ENCODE peak calls at places on chromosomes 2 and 18, in seven cellular contexts. One of them, this sample, is unnamed.

GRCh38 chr2:25000503-25001328 is 29.0 kb upstream of the DNAJC27 start:
- DNase-seq in tibial nerve: no peak
- DNase-seq in thoracic aorta: no peak
- DNase-seq in coronary artery: no peak
- DNase-seq in fibroblast of pulmonary artery: peak; percentile 40
- DNase-seq in PC-3: no peak
- DNase-seq in A549: no peak
- DNase-seq in this sample: peak; percentile 40

GRCh38 chr2:162113771-162114168 is 38.3 kb downstream of the GCG start:
- DNase-seq in PC-3: no peak
- DNase-seq in thoracic aorta: no peak
- DNase-seq in tibial nerve: peak; percentile 61
- DNase-seq in A549: no peak
- DNase-seq in fibroblast of pulmonary artery: peak; percentile 84
- DNase-seq in coronary artery: no peak
- DNase-seq in this sample: peak; percentile 88

GRCh38 chr18:57043241-57043640 is 103.6 kb upstream of the BOD1L2 start:
- DNase-seq in coronary artery: no peak
- DNase-seq in fibroblast of pulmonary artery: no peak
- DNase-seq in PC-3: no peak
- DNase-seq in A549: no peak
- DNase-seq in tibial nerve: no peak
- DNase-seq in thoracic aorta: no peak
- DNase-seq in this sample: no peak

GRCh38 chr2:65231892-65232477 is 4.4 kb downstream of the ACTR2 start:
- DNase-seq in thoracic aorta: no peak
- DNase-seq in fibroblast of pulmonary artery: peak; percentile 26
- DNase-seq in coronary artery: no peak
- DNase-seq in tibial nerve: no peak
- DNase-seq in PC-3: no peak
- DNase-seq in A549: no peak
- DNase-seq in this sample: peak; percentile 18

GRCh38 chr2:239329972-239330572 is 70.7 kb downstream of the HDAC4 start:
- DNase-seq in coronary artery: peak; percentile 75
- DNase-seq in A549: no peak
- DNase-seq in tibial nerve: no peak
- DNase-seq in thoracic aorta: no peak
- DNase-seq in fibroblast of pulmonary artery: no peak
- DNase-seq in PC-3: no peak
- DNase-seq in this sample: no peak

GRCh38 chr18:40875101-40875500 is 1079.9 kb upstream of the PIK3C3 start:
- DNase-seq in thoracic aorta: no peak
- DNase-seq in tibial nerve: no peak
- DNase-seq in fibroblast of pulmonary artery: no peak
- DNase-seq in coronary artery: no peak
- DNase-seq in A549: no peak
- DNase-seq in PC-3: no peak
- DNase-seq in this sample: no peak

GRCh38 chr2:194870974-194871535 is 786.0 kb upstream of the SLC39A10 start:
- DNase-seq in coronary artery: no peak
- DNase-seq in fibroblast of pulmonary artery: no peak
- DNase-seq in PC-3: no peak
- DNase-seq in thoracic aorta: no peak
- DNase-seq in A549: no peak
- DNase-seq in tibial nerve: no peak
- DNase-seq in this sample: no peak

GRCh38 chr18:54946149-54946581 is 13.1 kb downstream of the CCDC68 start:
- DNase-seq in tibial nerve: no peak
- DNase-seq in coronary artery: no peak
- DNase-seq in PC-3: peak; percentile 63
- DNase-seq in fibroblast of pulmonary artery: peak; percentile 49
- DNase-seq in thoracic aorta: no peak
- DNase-seq in A549: peak; percentile 66
- DNase-seq in this sample: peak; percentile 50

GRCh38 chr2:96933528-96933927 is 52.9 kb downstream of the FAM178B start:
- DNase-seq in coronary artery: no peak
- DNase-seq in A549: no peak
- DNase-seq in fibroblast of pulmonary artery: no peak
- DNase-seq in tibial nerve: no peak
- DNase-seq in thoracic aorta: no peak
- DNase-seq in PC-3: no peak
- DNase-seq in this sample: no peak

GRCh38 chr2:29660216-29660615 is 261.2 kb downstream of the ALK start:
- DNase-seq in PC-3: no peak
- DNase-seq in tibial nerve: no peak
- DNase-seq in fibroblast of pulmonary artery: no peak
- DNase-seq in A549: no peak
- DNase-seq in thoracic aorta: no peak
- DNase-seq in coronary artery: no peak
- DNase-seq in this sample: no peak

GRCh38 chr2:47295981-47296350 is 107.0 kb upstream of the MSH2 start:
- DNase-seq in PC-3: no peak
- DNase-seq in thoracic aorta: no peak
- DNase-seq in fibroblast of pulmonary artery: no peak
- DNase-seq in A549: no peak
- DNase-seq in tibial nerve: no peak
- DNase-seq in coronary artery: no peak
- DNase-seq in this sample: no peak

GRCh38 chr2:219219113-219219696 is 447 bp upstream of the ABCB6 start:
- DNase-seq in PC-3: no peak
- DNase-seq in thoracic aorta: no peak
- DNase-seq in A549: no peak
- DNase-seq in coronary artery: no peak
- DNase-seq in tibial nerve: no peak
- DNase-seq in fibroblast of pulmonary artery: no peak
- DNase-seq in this sample: no peak

GRCh38 chr2:120228503-120228902 is 5.3 kb upstream of the TMEM185B start:
- DNase-seq in fibroblast of pulmonary artery: peak; percentile 16
- DNase-seq in A549: no peak
- DNase-seq in coronary artery: no peak
- DNase-seq in thoracic aorta: no peak
- DNase-seq in PC-3: peak; percentile 57
- DNase-seq in tibial nerve: no peak
- DNase-seq in this sample: peak; percentile 48

GRCh38 chr2:238846503-238847431 is 1.1 kb upstream of the TWIST2 start:
- DNase-seq in thoracic aorta: no peak
- DNase-seq in PC-3: no peak
- DNase-seq in fibroblast of pulmonary artery: peak; percentile 38
- DNase-seq in tibial nerve: no peak
- DNase-seq in A549: no peak
- DNase-seq in coronary artery: no peak
- DNase-seq in this sample: peak; percentile 40

GRCh38 chr2:191678437-191679110 is 638 bp downstream of the NABP1 start:
- DNase-seq in coronary artery: peak; percentile 77
- DNase-seq in A549: peak; percentile 61
- DNase-seq in PC-3: peak; percentile 81
- DNase-seq in tibial nerve: peak; percentile 51
- DNase-seq in fibroblast of pulmonary artery: no peak
- DNase-seq in thoracic aorta: peak; percentile 7
- DNase-seq in this sample: peak; percentile 73

GRCh38 chr2:158668394-158668793 is 126.7 kb upstream of the DAPL1 start:
- DNase-seq in thoracic aorta: no peak
- DNase-seq in A549: no peak
- DNase-seq in coronary artery: no peak
- DNase-seq in fibroblast of pulmonary artery: no peak
- DNase-seq in PC-3: no peak
- DNase-seq in tibial nerve: no peak
- DNase-seq in this sample: no peak

GRCh38 chr18:61149786-61150185 is 183.4 kb upstream of the CDH20 start:
- DNase-seq in PC-3: peak; percentile 4
- DNase-seq in A549: no peak
- DNase-seq in coronary artery: no peak
- DNase-seq in fibroblast of pulmonary artery: no peak
- DNase-seq in thoracic aorta: no peak
- DNase-seq in tibial nerve: no peak
- DNase-seq in this sample: peak; percentile 11

GRCh38 chr2:38202713-38203454 is 126.9 kb upstream of the CYP1B1 start:
- DNase-seq in fibroblast of pulmonary artery: no peak
- DNase-seq in coronary artery: no peak
- DNase-seq in A549: no peak
- DNase-seq in tibial nerve: no peak
- DNase-seq in thoracic aorta: no peak
- DNase-seq in PC-3: no peak
- DNase-seq in this sample: no peak
- H3K4me3 ChIP-seq in fibroblast of pulmonary artery: no peak overlapping the region
- H3K4me3 ChIP-seq in coronary artery: no peak overlapping the region
- H3K4me3 ChIP-seq in A549: no peak overlapping the region
- H3K4me3 ChIP-seq in tibial nerve: no peak overlapping the region
- H3K4me3 ChIP-seq in thoracic aorta: no peak overlapping the region
- H3K4me3 ChIP-seq in PC-3: no peak overlapping the region
- H3K4me3 ChIP-seq in this sample: no peak overlapping the region

GRCh38 chr2:226608393-226608955 is 191.1 kb downstream of the IRS1 start:
- DNase-seq in tibial nerve: no peak
- DNase-seq in fibroblast of pulmonary artery: no peak
- DNase-seq in A549: no peak
- DNase-seq in thoracic aorta: no peak
- DNase-seq in PC-3: no peak
- DNase-seq in coronary artery: no peak
- DNase-seq in this sample: no peak
- H3K4me3 ChIP-seq in tibial nerve: no peak overlapping the region
- H3K4me3 ChIP-seq in fibroblast of pulmonary artery: no peak overlapping the region
- H3K4me3 ChIP-seq in A549: no peak overlapping the region
- H3K4me3 ChIP-seq in thoracic aorta: no peak overlapping the region
- H3K4me3 ChIP-seq in PC-3: no peak overlapping the region
- H3K4me3 ChIP-seq in coronary artery: no peak overlapping the region
- H3K4me3 ChIP-seq in this sample: no peak overlapping the region

GRCh38 chr2:88027709-88028389 is 11.5 kb upstream of the RNU2-63P start:
- DNase-seq in A549: no peak
- DNase-seq in PC-3: no peak
- DNase-seq in fibroblast of pulmonary artery: no peak
- DNase-seq in coronary artery: no peak
- DNase-seq in tibial nerve: no peak
- DNase-seq in thoracic aorta: no peak
- DNase-seq in this sample: no peak
- H3K4me3 ChIP-seq in A549: no peak overlapping the region
- H3K4me3 ChIP-seq in PC-3: no peak overlapping the region
- H3K4me3 ChIP-seq in fibroblast of pulmonary artery: no peak overlapping the region
- H3K4me3 ChIP-seq in coronary artery: no peak overlapping the region
- H3K4me3 ChIP-seq in tibial nerve: no peak overlapping the region
- H3K4me3 ChIP-seq in thoracic aorta: no peak overlapping the region
- H3K4me3 ChIP-seq in this sample: no peak overlapping the region

GRCh38 chr2:109471656-109472055 is 142.1 kb downstream of the SEPTIN10 start:
- DNase-seq in A549: no peak
- DNase-seq in coronary artery: no peak
- DNase-seq in tibial nerve: no peak
- DNase-seq in thoracic aorta: no peak
- DNase-seq in fibroblast of pulmonary artery: no peak
- DNase-seq in PC-3: no peak
- DNase-seq in this sample: no peak
- H3K4me3 ChIP-seq in A549: no peak overlapping the region
- H3K4me3 ChIP-seq in coronary artery: no peak overlapping the region
- H3K4me3 ChIP-seq in tibial nerve: no peak overlapping the region
- H3K4me3 ChIP-seq in thoracic aorta: no peak overlapping the region
- H3K4me3 ChIP-seq in fibroblast of pulmonary artery: no peak overlapping the region
- H3K4me3 ChIP-seq in PC-3: no peak overlapping the region
- H3K4me3 ChIP-seq in this sample: no peak overlapping the region

GRCh38 chr2:240455719-240456606 is 20.5 kb downstream of the GPC1 start:
- DNase-seq in thoracic aorta: no peak
- DNase-seq in coronary artery: no peak
- DNase-seq in A549: no peak
- DNase-seq in fibroblast of pulmonary artery: no peak
- DNase-seq in PC-3: no peak
- DNase-seq in tibial nerve: no peak
- DNase-seq in this sample: no peak
- H3K4me3 ChIP-seq in thoracic aorta: no peak overlapping the region
- H3K4me3 ChIP-seq in coronary artery: peak overlapping the region; percentile 53
- H3K4me3 ChIP-seq in A549: no peak overlapping the region
- H3K4me3 ChIP-seq in fibroblast of pulmonary artery: no peak overlapping the region
- H3K4me3 ChIP-seq in PC-3: no peak overlapping the region
- H3K4me3 ChIP-seq in tibial nerve: peak overlapping the region; percentile 8
- H3K4me3 ChIP-seq in this sample: no peak overlapping the region

DNA sequence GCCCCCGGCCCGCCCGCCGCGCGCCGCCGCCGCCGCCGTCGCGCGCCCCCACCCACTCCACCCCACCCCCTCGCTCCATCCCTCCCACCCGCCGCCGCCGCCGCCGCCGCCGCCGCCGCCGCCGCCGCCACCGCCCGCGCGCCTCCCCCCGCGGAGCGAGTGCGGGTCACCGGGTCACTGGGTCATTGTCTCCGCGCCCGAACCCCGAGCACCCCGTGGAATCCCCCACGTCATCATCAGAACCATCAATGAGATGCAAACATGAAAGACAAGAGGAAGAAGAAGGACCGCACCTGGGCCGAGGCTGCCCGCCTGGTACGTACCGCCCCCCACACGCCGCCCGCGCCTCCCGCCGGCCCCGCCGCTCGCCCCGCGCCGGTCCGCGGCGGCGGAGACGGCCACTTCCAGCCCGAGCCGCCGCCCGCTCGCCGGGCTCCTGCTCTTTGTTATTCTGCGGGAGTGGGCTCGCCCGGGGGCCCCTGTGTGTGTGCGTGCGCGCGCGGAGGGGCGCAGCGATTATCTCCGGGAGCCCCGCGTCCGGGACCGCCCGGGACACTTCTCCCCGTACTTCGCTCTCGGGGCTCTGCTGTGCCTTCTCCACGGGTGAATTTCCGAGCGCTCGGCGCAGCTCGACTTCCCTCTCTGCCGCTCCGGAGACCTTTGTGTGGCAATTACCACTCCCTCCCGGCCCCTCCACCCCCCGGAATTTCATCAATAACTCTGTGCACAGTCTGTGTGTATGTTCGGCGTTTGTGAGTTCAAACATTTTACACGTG is 540 bp downstream of the ASXL3 start:
- DNase-seq in thoracic aorta: no peak
- DNase-seq in A549: no peak
- DNase-seq in tibial nerve: no peak
- DNase-seq in fibroblast of pulmonary artery: no peak
- DNase-seq in coronary artery: peak; percentile 76
- DNase-seq in PC-3: no peak
- DNase-seq in this sample: no peak
- H3K4me3 ChIP-seq in thoracic aorta: peak overlapping the region; percentile 78
- H3K4me3 ChIP-seq in A549: peak overlapping the region; percentile 46
- H3K4me3 ChIP-seq in tibial nerve: peak overlapping the region; percentile 93
- H3K4me3 ChIP-seq in fibroblast of pulmonary artery: peak overlapping the region; percentile 47
- H3K4me3 ChIP-seq in coronary artery: peak overlapping the region; percentile 95
- H3K4me3 ChIP-seq in PC-3: no peak overlapping the region
- H3K4me3 ChIP-seq in this sample: peak overlapping the region; percentile 45

This sample was measured in epithelial cell of esophagus.